ENCODE peak calls at places on chromosomes 2 and 18, in six cellular contexts. A is CD8-positive, alpha-beta memory T cell; H is mesendoderm; T is NCI-H1092; O is T-helper 17 cell; R is Caki2. Q is an unnamed sample.
A peak's percentile ranks its signal among the peaks of the same experiment; 100 is the strongest.

GRCh38 chr2:66840321-66841014 is 405.5 kb downstream of the MEIS1 start:
- DNase-seq in A (no peak), H (no peak), T (no peak), O (no peak), R (no peak), Q (no peak)

GRCh38 chr2:101114268-101114783 is 36.9 kb downstream of the TBC1D8 start:
- DNase-seq in A (no peak), H (no peak), T (no peak), O (no peak), R (no peak), Q (no peak)

GRCh38 chr2:166138144-166138543 is 10.3 kb upstream of the SCN1A start:
- DNase-seq in A (no peak), H (peak; percentile 70), T (no peak), O (no peak), R (no peak), Q (no peak)

GRCh38 chr2:112869258-112869842 is 32.8 kb upstream of the IL1B start:
- DNase-seq in A (no peak), H (no peak), T (peak; percentile 2), O (no peak), R (peak; percentile 91), Q (no peak)

GRCh38 chr18:12238861-12239260 is 15.3 kb upstream of the CIDEA start:
- DNase-seq in A (no peak), H (no peak), T (no peak), O (no peak), R (no peak), Q (no peak)

GRCh38 chr2:84160461-84160860 is 298.6 kb downstream of the SUCLG1 start:
- DNase-seq in A (no peak), H (no peak), T (peak; percentile 68), O (no peak), R (no peak), Q (no peak)

GRCh38 chr2:239731998-239732665 is 293.0 kb downstream of the NDUFA10 start:
- DNase-seq in A (no peak), H (no peak), T (no peak), O (no peak), R (no peak), Q (no peak)

GRCh38 chr2:39737661-39738060 is 41.4 kb downstream of the THUMPD2 start:
- DNase-seq in A (no peak), H (peak; percentile 60), T (no peak), O (no peak), R (no peak), Q (no peak)

GRCh38 chr18:80178935-80179818 is 68.1 kb downstream of the PARD6G start:
- DNase-seq in A (no peak), H (no peak), T (no peak), O (no peak), R (no peak), Q (no peak)

GRCh38 chr18:55165399-55166125 is 206.3 kb upstream of the CCDC68 start:
- DNase-seq in A (no peak), H (peak; percentile 33), T (no peak), O (no peak), R (no peak), Q (no peak)

GRCh38 chr2:11364565-11364887 is 20.1 kb upstream of the ROCK2 start:
- DNase-seq in A (no peak), H (no peak), T (no peak), O (no peak), R (no peak), Q (peak; percentile 27)

GRCh38 chr2:109021895-109022300 is 32.9 kb upstream of the EDAR start:
- DNase-seq in A (no peak), H (no peak), T (no peak), O (no peak), R (no peak), Q (peak; percentile 93)

GRCh38 chr18:26090130-26091046 is at the start of gene SS18:
- DNase-seq in A (peak; percentile 92), H (peak; percentile 98), T (peak; percentile 89), O (peak; percentile 84), R (peak; percentile 87), Q (peak; percentile 94)

GRCh38 chr2:202883987-202884675 is 12.6 kb upstream of the ICA1L start:
- DNase-seq in A (no peak), H (peak; percentile 1), T (no peak), O (no peak), R (no peak), Q (no peak)